ENCODE peak calls at places on chromosomes 2 and 18, in five cellular contexts. One of them, this sample, is unnamed.

GRCh38 chr2:98573426-98573825 is 34.9 kb downstream of the COA5 start:
- DNase-seq in IMR-90: no peak
- DNase-seq in neuronal stem cell: no peak
- DNase-seq in H9: no peak
- DNase-seq in mesendoderm: no peak
- DNase-seq in this sample: no peak

GRCh38 chr2:74372674-74373073 is 7.4 kb downstream of the DCTN1 start:
- DNase-seq in IMR-90: no peak
- DNase-seq in neuronal stem cell: no peak
- DNase-seq in mesendoderm: no peak
- DNase-seq in H9: no peak
- DNase-seq in this sample: no peak

GRCh38 chr2:32772623-32773221 is 144.9 kb downstream of the TTC27 start:
- DNase-seq in neuronal stem cell: peak
- DNase-seq in H9: peak
- DNase-seq in mesendoderm: peak
- DNase-seq in IMR-90: peak
- DNase-seq in this sample: peak

GRCh38 chr2:130819915-130820861 is 16.5 kb upstream of the ARHGEF4 start:
- DNase-seq in neuronal stem cell: no peak
- DNase-seq in mesendoderm: peak
- DNase-seq in H9: peak
- DNase-seq in IMR-90: no peak
- DNase-seq in this sample: peak

GRCh38 chr2:218081695-218082094 is 12.6 kb downstream of the RUFY4 start:
- DNase-seq in mesendoderm: no peak
- DNase-seq in IMR-90: peak
- DNase-seq in neuronal stem cell: no peak
- DNase-seq in H9: peak
- DNase-seq in this sample: no peak

GRCh38 chr18:43876286-43877082 is 599.2 kb upstream of the SYT4 start:
- DNase-seq in H9: no peak
- DNase-seq in mesendoderm: no peak
- DNase-seq in neuronal stem cell: no peak
- DNase-seq in IMR-90: no peak
- DNase-seq in this sample: no peak

GRCh38 chr2:203394519-203395227 is 66.5 kb downstream of the ABI2 start:
- DNase-seq in neuronal stem cell: no peak
- DNase-seq in IMR-90: no peak
- DNase-seq in H9: peak
- DNase-seq in mesendoderm: peak
- DNase-seq in this sample: no peak

GRCh38 chr2:12213222-12213621 is 466.8 kb downstream of the LPIN1 start:
- DNase-seq in neuronal stem cell: no peak
- DNase-seq in IMR-90: no peak
- DNase-seq in H9: no peak
- DNase-seq in mesendoderm: no peak
- DNase-seq in this sample: no peak

GRCh38 chr2:7685342-7686015 is 768.3 kb downstream of the RNF144A start:
- DNase-seq in neuronal stem cell: no peak
- DNase-seq in IMR-90: peak
- DNase-seq in H9: no peak
- DNase-seq in mesendoderm: peak
- DNase-seq in this sample: no peak

GRCh38 chr2:100822587-100823248 is 2.8 kb downstream of the NPAS2 start:
- DNase-seq in H9: no peak
- DNase-seq in IMR-90: peak
- DNase-seq in neuronal stem cell: no peak
- DNase-seq in mesendoderm: no peak
- DNase-seq in this sample: no peak

GRCh38 chr2:240983996-240984498 is 14.4 kb upstream of the SNED1 start:
- DNase-seq in neuronal stem cell: no peak
- DNase-seq in mesendoderm: no peak
- DNase-seq in H9: no peak
- DNase-seq in IMR-90: no peak
- DNase-seq in this sample: no peak

GRCh38 chr18:9862686-9863085 is 23.1 kb upstream of the TXNDC2 start:
- DNase-seq in mesendoderm: no peak
- DNase-seq in IMR-90: no peak
- DNase-seq in neuronal stem cell: no peak
- DNase-seq in H9: no peak
- DNase-seq in this sample: no peak

GRCh38 chr2:63044360-63045327 is 6.0 kb upstream of the OTX1 start:
- DNase-seq in mesendoderm: peak
- DNase-seq in H9: peak
- DNase-seq in neuronal stem cell: peak
- DNase-seq in IMR-90: no peak
- DNase-seq in this sample: no peak

GRCh38 chr18:3960142-3960541 is 495.0 kb downstream of the DLGAP1 start:
- DNase-seq in H9: no peak
- DNase-seq in IMR-90: no peak
- DNase-seq in neuronal stem cell: peak
- DNase-seq in mesendoderm: no peak
- DNase-seq in this sample: no peak

GRCh38 chr18:59024829-59025228 is 114.9 kb upstream of the SEC11C start:
- DNase-seq in mesendoderm: no peak
- DNase-seq in H9: no peak
- DNase-seq in IMR-90: peak
- DNase-seq in neuronal stem cell: no peak
- DNase-seq in this sample: no peak

GRCh38 chr2:134160793-134161504 is 92.9 kb upstream of the MGAT5 start:
- DNase-seq in H9: no peak
- DNase-seq in neuronal stem cell: no peak
- DNase-seq in mesendoderm: peak
- DNase-seq in IMR-90: peak
- DNase-seq in this sample: no peak

GRCh38 chr2:9258953-9259399 is 52.4 kb downstream of the ASAP2 start:
- DNase-seq in IMR-90: no peak
- DNase-seq in H9: no peak
- DNase-seq in neuronal stem cell: no peak
- DNase-seq in mesendoderm: no peak
- DNase-seq in this sample: no peak

GRCh38 chr2:64825831-64826496 is 163.2 kb upstream of the SLC1A4 start:
- DNase-seq in H9: no peak
- DNase-seq in mesendoderm: no peak
- DNase-seq in IMR-90: peak
- DNase-seq in neuronal stem cell: no peak
- DNase-seq in this sample: no peak

DNA sequence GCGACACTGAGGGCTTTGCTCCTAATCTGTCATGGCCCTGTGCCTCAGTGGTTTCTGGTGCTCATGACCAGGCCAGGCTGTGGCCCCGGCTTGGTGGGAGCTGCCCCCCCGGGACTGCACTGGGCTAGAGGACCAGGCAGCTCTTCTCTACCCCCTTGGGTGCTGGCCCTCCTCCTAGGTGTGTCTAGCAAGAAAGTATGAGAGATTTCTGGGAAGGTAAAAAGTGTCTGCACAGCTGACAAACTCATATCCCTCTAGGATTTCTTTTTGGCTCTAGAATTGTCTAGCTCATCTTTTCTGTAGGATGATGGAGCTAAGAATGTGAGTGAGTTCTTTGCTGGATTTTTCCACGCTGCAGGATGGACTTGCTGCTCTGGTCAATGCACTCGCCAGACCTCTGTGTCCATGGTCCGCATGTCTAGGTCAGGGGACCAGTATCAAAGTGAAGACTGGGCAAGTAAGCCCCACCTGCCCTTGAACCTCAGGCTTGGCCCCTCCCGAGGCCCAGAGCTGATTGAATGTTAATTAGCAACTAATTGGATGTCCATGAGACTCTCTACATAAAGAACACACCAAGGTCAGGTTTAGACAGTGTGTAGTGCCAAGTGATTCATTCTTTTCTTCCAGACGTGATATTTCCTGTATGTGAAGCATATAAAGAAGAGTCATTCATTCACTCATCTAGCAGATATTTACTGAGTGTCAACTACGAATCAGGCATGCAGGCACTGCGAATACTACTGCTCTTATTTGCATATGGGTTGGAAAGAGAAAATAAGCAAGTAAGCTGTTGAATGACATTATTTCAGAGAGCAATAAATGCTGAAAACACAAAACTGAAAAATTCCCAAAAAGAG is 15.6 kb upstream of the PSD4 start:
- DNase-seq in H9: no peak
- DNase-seq in IMR-90: peak
- DNase-seq in neuronal stem cell: no peak
- DNase-seq in mesendoderm: no peak
- DNase-seq in this sample: no peak
- H4K8ac ChIP-seq in H9: no peak
- H4K8ac ChIP-seq in IMR-90: no peak
- H4K8ac ChIP-seq in neuronal stem cell: no peak
- H4K8ac ChIP-seq in mesendoderm: no peak
- H4K8ac ChIP-seq in this sample: no peak

GRCh38 chr2:239304533-239305221 is 96.1 kb downstream of the HDAC4 start:
- DNase-seq in mesendoderm: no peak
- DNase-seq in IMR-90: no peak
- DNase-seq in neuronal stem cell: no peak
- DNase-seq in H9: no peak
- DNase-seq in this sample: no peak
- H4K8ac ChIP-seq in mesendoderm: no peak
- H4K8ac ChIP-seq in IMR-90: no peak
- H4K8ac ChIP-seq in neuronal stem cell: no peak
- H4K8ac ChIP-seq in H9: no peak
- H4K8ac ChIP-seq in this sample: no peak

GRCh38 chr2:85743304-85743978 is 10.3 kb upstream of the ATOH8 start:
- DNase-seq in neuronal stem cell: no peak
- DNase-seq in mesendoderm: no peak
- DNase-seq in H9: no peak
- DNase-seq in IMR-90: peak
- DNase-seq in this sample: no peak
- H4K8ac ChIP-seq in neuronal stem cell: no peak
- H4K8ac ChIP-seq in mesendoderm: no peak
- H4K8ac ChIP-seq in H9: no peak
- H4K8ac ChIP-seq in IMR-90: peak
- H4K8ac ChIP-seq in this sample: no peak

DNA sequence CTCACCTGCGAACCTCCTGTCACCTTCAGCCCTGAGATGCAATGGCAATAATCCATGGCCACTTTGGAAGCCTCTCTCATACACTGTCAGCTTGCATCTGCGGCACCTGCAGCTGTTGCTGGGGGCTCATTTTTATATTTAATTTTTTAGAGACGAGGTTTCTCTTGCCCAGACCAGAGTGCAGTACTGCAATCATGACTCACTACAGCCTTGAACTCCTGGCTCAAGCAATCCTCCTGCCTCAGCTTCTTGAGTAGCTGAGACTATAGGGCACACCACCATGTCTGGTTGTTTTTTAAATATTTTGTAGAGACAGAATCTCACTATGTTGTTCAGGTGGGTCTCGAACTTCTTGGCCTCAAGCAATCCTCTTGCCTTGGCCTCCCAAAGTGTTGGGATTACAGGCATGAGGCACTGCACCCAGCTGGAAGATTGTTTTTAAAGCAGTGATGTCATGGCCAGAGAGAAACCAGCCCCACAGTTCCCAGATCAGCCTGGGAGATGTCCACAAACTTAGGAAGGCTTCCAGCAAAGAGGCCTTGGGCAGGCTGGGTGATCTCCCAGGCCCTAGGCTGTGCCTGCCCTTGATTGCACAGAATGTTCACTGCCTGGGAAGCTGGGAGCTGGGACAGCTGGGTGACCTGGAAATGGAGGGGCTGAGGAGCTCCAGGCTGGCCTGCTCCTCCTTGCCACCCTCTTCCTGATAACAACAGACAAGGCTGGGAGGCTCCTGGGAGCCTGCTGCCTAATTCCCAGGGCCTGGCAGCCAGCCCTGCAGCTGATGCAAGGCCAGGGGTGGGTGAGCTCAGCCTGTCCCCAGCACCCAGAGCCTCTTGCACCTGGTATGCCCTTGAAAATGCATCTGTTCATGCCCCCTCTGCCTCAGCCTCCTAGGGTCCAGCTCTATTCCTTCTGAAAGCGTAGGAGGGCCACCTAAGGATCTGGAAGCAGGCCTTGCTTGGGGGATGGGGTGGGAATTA is 27.1 kb downstream of the SH2D6 start:
- DNase-seq in H9: no peak
- DNase-seq in neuronal stem cell: no peak
- DNase-seq in mesendoderm: peak
- DNase-seq in IMR-90: peak
- DNase-seq in this sample: no peak
- H4K8ac ChIP-seq in H9: no peak
- H4K8ac ChIP-seq in neuronal stem cell: peak
- H4K8ac ChIP-seq in mesendoderm: no peak
- H4K8ac ChIP-seq in IMR-90: peak
- H4K8ac ChIP-seq in this sample: peak

GRCh38 chr2:179237209-179237946 is 27.3 kb downstream of the SESTD1 start:
- DNase-seq in neuronal stem cell: no peak
- DNase-seq in IMR-90: no peak
- DNase-seq in H9: no peak
- DNase-seq in mesendoderm: no peak
- DNase-seq in this sample: no peak
- H4K8ac ChIP-seq in neuronal stem cell: no peak
- H4K8ac ChIP-seq in IMR-90: no peak
- H4K8ac ChIP-seq in H9: no peak
- H4K8ac ChIP-seq in mesendoderm: peak
- H4K8ac ChIP-seq in this sample: no peak

GRCh38 chr2:189344036-189344435 is 97.2 kb upstream of the WDR75 start:
- DNase-seq in IMR-90: no peak
- DNase-seq in mesendoderm: no peak
- DNase-seq in H9: no peak
- DNase-seq in neuronal stem cell: no peak
- DNase-seq in this sample: no peak

GRCh38 chr2:189337648-189338047 is 103.6 kb upstream of the WDR75 start:
- DNase-seq in mesendoderm: no peak
- DNase-seq in H9: no peak
- DNase-seq in IMR-90: peak
- DNase-seq in neuronal stem cell: no peak
- DNase-seq in this sample: no peak

GRCh38 chr2:189336276-189336975 is 104.8 kb upstream of the WDR75 start:
- DNase-seq in neuronal stem cell: no peak
- DNase-seq in IMR-90: peak
- DNase-seq in H9: no peak
- DNase-seq in mesendoderm: no peak
- DNase-seq in this sample: no peak

GRCh38 chr2:189341077-189341476 is 100.2 kb upstream of the WDR75 start:
- DNase-seq in mesendoderm: no peak
- DNase-seq in H9: no peak
- DNase-seq in IMR-90: no peak
- DNase-seq in neuronal stem cell: no peak
- DNase-seq in this sample: no peak

DNA sequence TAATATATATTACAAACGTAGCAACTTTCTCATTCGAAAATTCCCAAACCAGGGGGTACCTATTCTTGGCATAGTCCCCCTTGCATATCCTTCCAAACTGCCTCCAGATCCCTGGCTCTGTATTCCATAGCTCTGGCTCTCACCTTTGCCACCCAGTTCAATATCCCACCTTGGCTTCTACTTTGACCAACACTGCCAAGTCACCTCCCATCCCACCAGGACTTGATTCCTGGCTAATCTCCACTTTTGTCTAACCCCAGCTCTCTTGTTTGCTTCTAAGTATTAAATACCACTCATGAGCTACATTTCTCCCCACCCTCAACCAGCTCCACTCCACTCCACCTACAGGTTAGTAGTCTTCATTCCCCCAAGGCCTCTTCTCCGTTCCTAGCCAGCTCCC is 103.2 kb upstream of the WDR75 start:
- DNase-seq in mesendoderm: no peak
- DNase-seq in H9: no peak
- DNase-seq in neuronal stem cell: no peak
- DNase-seq in IMR-90: no peak
- DNase-seq in this sample: no peak
- H4K8ac ChIP-seq in mesendoderm: no peak
- H4K8ac ChIP-seq in H9: no peak
- H4K8ac ChIP-seq in neuronal stem cell: no peak
- H4K8ac ChIP-seq in IMR-90: peak
- H4K8ac ChIP-seq in this sample: no peak

GRCh38 chr18:24114924-24115549 is 23.8 kb upstream of the CABYR start:
- DNase-seq in IMR-90: peak
- DNase-seq in mesendoderm: no peak
- DNase-seq in H9: no peak
- DNase-seq in neuronal stem cell: no peak
- DNase-seq in this sample: no peak
- H4K8ac ChIP-seq in IMR-90: no peak
- H4K8ac ChIP-seq in mesendoderm: no peak
- H4K8ac ChIP-seq in H9: no peak
- H4K8ac ChIP-seq in neuronal stem cell: no peak
- H4K8ac ChIP-seq in this sample: no peak

This sample was measured in H1.